ENCODE peak calls at places on chromosomes 12 and 14, in nine cellular contexts. K, H, J, A, E, I, N, M and Q are unnamed samples.
A peak's percentile ranks its signal among the peaks of the same experiment; 100 is the strongest.

GRCh38 chr14:22978873-22979671 is 3.3 kb downstream of the AJUBA start:
- DNase-seq in K (no peak), H (no peak), J (no peak), A (no peak), E (no peak), I (no peak), N (no peak), M (no peak), Q (no peak)

GRCh38 chr14:66240112-66240511 is 246.1 kb upstream of the CCDC196 start:
- DNase-seq in K (no peak), H (no peak), J (no peak), A (no peak), E (no peak), I (no peak), N (no peak), M (no peak), Q (no peak)

GRCh38 chr14:100532154-100532915 is 54.9 kb downstream of the BEGAIN start:
- DNase-seq in K (no peak), H (no peak), J (no peak), A (no peak), E (no peak), I (peak; percentile 60), N (no peak), M (no peak), Q (no peak)

GRCh38 chr14:26765768-26766550 is 168.1 kb upstream of the NOVA1 start:
- DNase-seq in K (no peak), H (no peak), J (no peak), A (no peak), E (no peak), I (no peak), N (no peak), M (peak; percentile 92), Q (peak; percentile 53)

GRCh38 chr12:110223777-110224378 is 57.2 kb upstream of the ATP2A2 start:
- DNase-seq in K (no peak), H (no peak), J (no peak), A (no peak), E (no peak), I (no peak), N (no peak), M (no peak), Q (no peak)

GRCh38 chr14:73743431-73743931 is 29.3 kb upstream of the PNMA1 start:
- DNase-seq in K (no peak), H (peak; percentile 20), J (no peak), A (peak; percentile 75), E (peak; percentile 59), I (no peak), N (no peak), M (no peak), Q (peak; percentile 65)

GRCh38 chr14:23600322-23600707 is 21.7 kb upstream of the JPH4 start:
- DNase-seq in K (no peak), H (no peak), J (no peak), A (no peak), E (no peak), I (no peak), N (no peak), M (no peak), Q (no peak)

GRCh38 chr14:103607039-103607668 is 21.9 kb upstream of the KLC1 start:
- DNase-seq in K (peak; percentile 86), H (peak; percentile 73), J (no peak), A (peak; percentile 50), E (peak; percentile 62), I (no peak), N (peak; percentile 62), M (peak; percentile 95), Q (peak; percentile 72)